ENCODE peak calls at places on chromosomes 1 and 21, in ten cellular contexts. H is fibroblast of lung; S is IMR-90; C is left ventricle myocardium inferior; J is CD4-positive, CD25-positive, alpha-beta regulatory T cell; V is BE2C; F is ovary; A is thoracic aorta; G is tibial artery; B is SK-N-MC. T is an unnamed sample.

GRCh38 chr1:6001992-6002576 is 9.9 kb upstream of the NPHP4 start:
- DNase-seq in H (no peak), S (no peak), C (peak; percentile 62), J (no peak), V (peak; percentile 70), F (no peak), A (no peak), G (no peak), B (no peak), T (no peak)

GRCh38 chr1:97563926-97564325 is 356.9 kb downstream of the DPYD start:
- DNase-seq in H (no peak), S (no peak), C (no peak), J (no peak), V (no peak), F (no peak), A (no peak), G (no peak), B (no peak), T (no peak)

GRCh38 chr1:208835781-208836180 is 591.6 kb upstream of the PLXNA2 start:
- DNase-seq in H (no peak), S (no peak), C (no peak), J (no peak), V (no peak), F (no peak), A (no peak), G (no peak), B (no peak), T (no peak)

GRCh38 chr21:35738342-35738961 is 321.9 kb downstream of the SETD4 start:
- DNase-seq in H (no peak), S (peak; percentile 4), C (no peak), J (no peak), V (no peak), F (peak; percentile 12), A (no peak), G (no peak), B (no peak), T (no peak)

GRCh38 chr1:145855426-145855948 is 3.4 kb downstream of the PIAS3 start:
- DNase-seq in H (no peak), S (no peak), C (no peak), J (no peak), V (no peak), F (no peak), A (no peak), G (no peak), B (no peak), T (no peak)

GRCh38 chr1:22323141-22323845 is 128.4 kb upstream of the ZBTB40 start:
- DNase-seq in H (no peak), S (no peak), C (no peak), J (no peak), V (no peak), F (no peak), A (no peak), G (no peak), B (no peak), T (no peak)

GRCh38 chr1:59776960-59777852 is 37.5 kb upstream of the HOOK1 start:
- DNase-seq in H (no peak), S (peak; percentile 56), C (no peak), J (no peak), V (no peak), F (no peak), A (no peak), G (no peak), B (no peak), T (no peak)

GRCh38 chr1:23953020-23953419 is 6.6 kb upstream of the PNRC2 start:
- DNase-seq in H (no peak), S (no peak), C (no peak), J (no peak), V (no peak), F (no peak), A (no peak), G (no peak), B (no peak), T (no peak)

GRCh38 chr1:13535227-13535626 is 21.4 kb upstream of the LRRC38 start:
- DNase-seq in H (no peak), S (no peak), C (peak; percentile 55), J (no peak), V (no peak), F (no peak), A (no peak), G (no peak), B (no peak), T (no peak)

GRCh38 chr1:224535641-224536040 is 80.5 kb upstream of the CNIH3 start:
- DNase-seq in H (no peak), S (no peak), C (no peak), J (no peak), V (no peak), F (no peak), A (no peak), G (no peak), B (no peak), T (no peak)

GRCh38 chr1:235703516-235703915 is 53.9 kb upstream of the GNG4 start:
- DNase-seq in H (peak; percentile 24), S (peak; percentile 70), C (no peak), J (no peak), V (no peak), F (no peak), A (no peak), G (no peak), B (no peak), T (no peak)

GRCh38 chr1:162905759-162906158 is 44.8 kb upstream of the CCDC190 start:
- DNase-seq in H (peak; percentile 76), S (peak; percentile 81), C (no peak), J (no peak), V (no peak), F (no peak), A (no peak), G (no peak), B (no peak), T (no peak)

GRCh38 chr1:43436371-43436770 is 17.4 kb downstream of the HYI start:
- DNase-seq in H (no peak), S (no peak), C (no peak), J (no peak), V (no peak), F (no peak), A (no peak), G (no peak), B (no peak), T (no peak)

GRCh38 chr21:46142581-46143473 is 12.6 kb downstream of the FTCD start:
- DNase-seq in H (no peak), S (no peak), C (no peak), J (peak; percentile 29), V (peak; percentile 63), F (no peak), A (no peak), G (no peak), B (no peak), T (no peak)

DNA sequence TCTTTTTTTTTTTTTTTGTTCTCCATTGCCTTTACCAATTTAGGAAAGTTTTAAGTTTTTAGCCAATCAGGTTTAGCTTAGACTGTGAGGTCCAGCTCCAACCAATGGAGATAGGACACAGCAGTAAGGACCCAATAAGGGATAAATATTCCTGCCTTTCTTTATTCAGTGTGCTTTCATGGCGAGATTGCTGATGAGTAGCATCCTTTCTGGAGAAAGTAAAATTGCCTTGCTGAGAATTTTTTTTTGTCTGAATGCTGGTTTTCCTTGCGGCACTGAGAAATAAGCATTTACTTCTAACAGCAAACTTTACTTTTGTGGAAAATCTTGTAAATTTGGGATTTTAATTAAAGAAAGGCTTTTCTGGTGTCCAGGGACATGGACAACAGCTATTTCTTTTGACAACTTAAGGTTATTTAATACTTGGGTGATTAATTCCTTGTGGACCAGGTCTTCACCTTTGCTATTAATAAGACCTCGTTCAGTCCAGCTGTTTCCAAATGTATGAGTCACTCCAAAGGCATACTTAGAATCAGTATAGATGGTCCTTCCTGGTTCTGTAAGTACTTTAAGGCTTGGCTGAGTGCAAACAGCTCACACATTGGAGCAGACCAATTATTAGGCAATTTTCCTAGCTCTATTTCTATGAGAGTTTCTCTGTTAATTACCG is 54.1 kb downstream of the SERINC2 start:
- DNase-seq in H (peak; percentile 36), S (no peak), C (no peak), J (no peak), V (no peak), F (no peak), A (no peak), G (no peak), B (no peak), T (no peak)
- H3K9me3 ChIP-seq in H (no peaks in the 10 kb centered on the region), S (peaks cover 3% of the 10 kb centered on the region), C (peaks cover 28% of the 10 kb centered on the region), J (peaks cover 14% of the 10 kb centered on the region), V (no peaks in the 10 kb centered on the region), F (no peaks in the 10 kb centered on the region), A (peaks cover 10% of the 10 kb centered on the region), G (no peaks in the 10 kb centered on the region), B (no peaks in the 10 kb centered on the region), T (no peaks in the 10 kb centered on the region)

GRCh38 chr21:40976198-40977114 is 129.5 kb upstream of the DSCAM start:
- DNase-seq in H (no peak), S (no peak), C (no peak), J (no peak), V (no peak), F (no peak), A (no peak), G (no peak), B (no peak), T (no peak)
- H3K9me3 ChIP-seq in H (no peaks in the 10 kb centered on the region), S (peaks cover 18% of the 10 kb centered on the region), C (peaks cover 35% of the 10 kb centered on the region), J (no peaks in the 10 kb centered on the region), V (no peaks in the 10 kb centered on the region), F (no peaks in the 10 kb centered on the region), A (peaks cover under 1% of the 10 kb centered on the region), G (no peaks in the 10 kb centered on the region), B (peaks cover 4% of the 10 kb centered on the region), T (no peaks in the 10 kb centered on the region)

DNA sequence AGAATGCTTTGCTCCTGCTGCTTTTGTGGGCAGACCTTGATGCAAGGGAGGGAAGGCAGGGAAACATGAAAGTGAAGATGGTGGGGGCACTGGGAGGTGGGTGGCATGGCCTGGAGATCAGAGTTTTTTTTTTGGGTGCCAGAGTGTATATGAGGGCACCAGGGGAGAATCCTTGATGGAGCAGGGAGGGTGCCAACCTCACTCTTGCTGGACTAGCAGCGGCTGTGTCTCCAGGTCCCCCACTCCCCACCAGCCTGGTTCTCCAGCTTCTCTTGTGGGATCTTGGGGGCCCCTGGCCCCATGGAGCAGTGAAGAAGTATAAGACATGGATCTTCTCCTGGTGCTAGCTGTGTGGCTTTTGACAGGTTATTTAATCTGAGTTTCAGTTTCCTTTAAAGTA is 13.5 kb upstream of the PRELP start:
- DNase-seq in H (no peak), S (no peak), C (no peak), J (no peak), V (no peak), F (no peak), A (no peak), G (no peak), B (no peak), T (no peak)
- H3K9me3 ChIP-seq in H (no peaks in the 10 kb centered on the region), S (no peaks in the 10 kb centered on the region), C (no peaks in the 10 kb centered on the region), J (no peaks in the 10 kb centered on the region), V (no peaks in the 10 kb centered on the region), F (no peaks in the 10 kb centered on the region), A (no peaks in the 10 kb centered on the region), G (no peaks in the 10 kb centered on the region), B (no peaks in the 10 kb centered on the region), T (no peaks in the 10 kb centered on the region)

DNA sequence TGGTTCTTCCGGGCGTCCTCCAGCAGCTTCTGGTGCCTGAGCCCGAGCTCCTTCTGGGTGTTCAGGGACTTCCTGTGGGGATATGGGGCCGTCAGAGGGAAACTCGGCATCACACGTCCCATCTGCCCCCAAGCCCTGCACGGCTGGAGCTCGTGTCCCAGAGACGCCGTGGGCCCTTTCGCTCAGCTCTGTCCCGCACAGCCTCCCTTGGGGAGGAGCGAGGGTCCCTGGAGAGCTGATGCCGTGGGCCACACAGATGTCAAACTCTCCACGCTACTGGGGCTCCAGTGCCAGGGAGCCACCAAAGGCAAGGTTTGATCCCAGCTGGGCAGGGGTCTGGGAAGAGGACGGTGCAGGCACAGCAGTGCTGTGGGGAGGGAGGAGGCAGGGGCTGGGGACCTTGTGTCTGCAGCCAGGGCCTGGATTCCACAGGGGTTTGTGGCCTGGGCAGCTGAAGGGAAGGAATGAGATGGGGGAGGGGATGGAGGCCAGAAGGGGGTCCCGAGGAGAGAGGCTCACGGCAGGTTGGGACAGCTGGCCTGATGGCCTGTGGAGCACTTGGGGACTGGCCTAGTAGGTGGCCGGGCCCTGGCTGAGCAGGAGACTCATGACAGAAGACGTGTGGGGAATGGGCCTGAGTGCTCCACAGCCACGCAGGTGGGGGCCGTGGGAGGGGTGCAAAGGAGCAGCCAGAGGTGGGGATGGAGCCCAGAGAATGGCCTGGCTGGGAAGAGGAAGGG is 30.4 kb downstream of the CFAP74 start:
- DNase-seq in H (no peak), S (no peak), C (no peak), J (no peak), V (no peak), F (no peak), A (no peak), G (no peak), B (no peak), T (no peak)
- H3K9me3 ChIP-seq in H (peaks cover 5% of the 10 kb centered on the region), S (peaks cover 1% of the 10 kb centered on the region), C (no peaks in the 10 kb centered on the region), J (no peaks in the 10 kb centered on the region), V (peaks cover 4% of the 10 kb centered on the region), F (no peaks in the 10 kb centered on the region), A (no peaks in the 10 kb centered on the region), G (no peaks in the 10 kb centered on the region), B (no peaks in the 10 kb centered on the region), T (no peaks in the 10 kb centered on the region)

T was measured in T-helper 17 cell.